ENCODE peak calls at places on chromosome 14, in five cellular contexts. D, W, O, T and M are unnamed samples.

GRCh38 chr14:65092340-65092739 is 10.0 kb downstream of the MAX start:
- DNase-seq in D (no peak), W (no peak), O (no peak), T (no peak), M (no peak)

GRCh38 chr14:96309128-96309906 is 53.3 kb downstream of the BDKRB1 start:
- DNase-seq in D (no peak), W (no peak), O (no peak), T (no peak), M (peak)

GRCh38 chr14:26334288-26334687 is 263.5 kb downstream of the NOVA1 start:
- DNase-seq in D (no peak), W (no peak), O (no peak), T (no peak), M (no peak)

GRCh38 chr14:76022991-76023390 is 37.4 kb downstream of the IFT43 start:
- DNase-seq in D (no peak), W (no peak), O (no peak), T (no peak), M (no peak)

GRCh38 chr14:80491131-80491530 is 279.8 kb upstream of the DIO2 start:
- DNase-seq in D (peak), W (no peak), O (no peak), T (no peak), M (no peak)

GRCh38 chr14:37824936-37825698 is 229.7 kb downstream of the TTC6 start:
- DNase-seq in D (peak), W (no peak), O (no peak), T (no peak), M (no peak)

GRCh38 chr14:92502541-92503286 is 10.9 kb upstream of the RIN3 start:
- DNase-seq in D (no peak), W (no peak), O (no peak), T (no peak), M (no peak)

GRCh38 chr14:104280902-104281767 is 142.7 kb downstream of the KIF26A start:
- DNase-seq in D (no peak), W (no peak), O (no peak), T (peak), M (no peak)

GRCh38 chr14:96090441-96091148 is 51.4 kb downstream of the C14orf132 start:
- DNase-seq in D (peak), W (no peak), O (no peak), T (peak), M (no peak)

GRCh38 chr14:33668066-33668465 is 282.8 kb downstream of the EGLN3 start:
- DNase-seq in D (peak), W (no peak), O (no peak), T (no peak), M (no peak)

GRCh38 chr14:29865299-29865698 is 62.3 kb downstream of the PRKD1 start:
- DNase-seq in D (no peak), W (no peak), O (no peak), T (no peak), M (no peak)

GRCh38 chr14:90796319-90796718 is 19.9 kb downstream of the TTC7B start:
- DNase-seq in D (no peak), W (no peak), O (no peak), T (peak), M (no peak)

GRCh38 chr14:101006008-101006407 is 102.5 kb upstream of the RTL1 start:
- DNase-seq in D (no peak), W (no peak), O (no peak), T (peak), M (no peak)

GRCh38 chr14:25909361-25909760 is 688.5 kb downstream of the NOVA1 start:
- DNase-seq in D (no peak), W (no peak), O (no peak), T (no peak), M (no peak)

GRCh38 chr14:96187216-96188050 is 17.2 kb upstream of the BDKRB2 start:
- DNase-seq in D (no peak), W (no peak), O (no peak), T (no peak), M (no peak)

GRCh38 chr14:36450550-36450949 is 69.5 kb downstream of the NKX2-1 start:
- DNase-seq in D (peak), W (no peak), O (no peak), T (no peak), M (no peak)

GRCh38 chr14:99764222-99764706 is 28.9 kb upstream of the EML1 start:
- DNase-seq in D (no peak), W (no peak), O (no peak), T (no peak), M (no peak)

GRCh38 chr14:36477266-36477665 is 42.8 kb downstream of the NKX2-1 start:
- DNase-seq in D (peak), W (no peak), O (no peak), T (no peak), M (no peak)

GRCh38 chr14:34051966-34052657 is 101.2 kb upstream of the EGLN3 start:
- DNase-seq in D (peak), W (no peak), O (no peak), T (no peak), M (peak)

GRCh38 chr14:65361920-65362319 is 50.6 kb upstream of the FUT8 start:
- DNase-seq in D (no peak), W (no peak), O (no peak), T (no peak), M (no peak)

GRCh38 chr14:92495041-92495440 is 18.5 kb upstream of the RIN3 start:
- DNase-seq in D (no peak), W (no peak), O (no peak), T (no peak), M (no peak)

GRCh38 chr14:102046337-102047278 is 40.2 kb downstream of the HSP90AA1 start:
- DNase-seq in D (peak), W (peak), O (no peak), T (peak), M (no peak)

GRCh38 chr14:57933363-57933762 is 67.5 kb upstream of the SLC35F4 start:
- DNase-seq in D (no peak), W (no peak), O (no peak), T (no peak), M (no peak)